ENCODE peak calls at places on chromosomes 7 and 10, in nine cellular contexts. A is hepatocyte; U is brain pericyte; N is SK-N-SH; K is stimulated activated CD4-positive, alpha-beta T cell treated with anti-CD3 and anti-CD28 coated beads, TNF-alpha, amount 100 ng/mL, for 1 hour; P is GDM1; W is HT-29; Q is T-helper 9 cell; S is psoas muscle. E is an unnamed sample.

GRCh38 chr10:3877092-3878000 is 92.3 kb upstream of the KLF6 start:
- DNase-seq in A (no peak), S (no peak), Q (no peak), W (no peak), U (no peak), K (no peak), P (no peak), N (no peak), E (no peak)

GRCh38 chr10:132697568-132698200 is 88.3 kb downstream of the NKX6-2 start:
- DNase-seq in W (no peak), P (no peak), S (no peak), A (no peak), U (no peak), K (no peak), Q (no peak), N (no peak), E (no peak)

GRCh38 chr10:110671788-110672579 is 27.8 kb downstream of the RBM20 start:
- DNase-seq in S (peak), K (no peak), A (peak), W (peak), Q (peak), U (no peak), P (peak), N (peak), E (peak)

GRCh38 chr7:142280263-142280662 is 22.4 kb upstream of the PRSS58 start:
- DNase-seq in W (no peak), K (no peak), S (no peak), U (no peak), P (no peak), N (no peak), A (no peak), Q (no peak), E (no peak)

GRCh38 chr7:31926991-31927584 is 143.1 kb downstream of the PDE1C start:
- DNase-seq in N (no peak), A (no peak), W (no peak), K (no peak), S (no peak), U (no peak), P (no peak), Q (no peak), E (no peak)

GRCh38 chr7:33591481-33591880 is 313.9 kb upstream of the BMPER start:
- DNase-seq in N (no peak), W (no peak), Q (no peak), K (no peak), P (no peak), S (no peak), U (no peak), A (no peak), E (no peak)

GRCh38 chr7:24604640-24605039 is 31.4 kb downstream of the PALS2 start:
- DNase-seq in S (no peak), A (no peak), Q (no peak), U (no peak), K (no peak), N (no peak), P (no peak), W (no peak), E (no peak)

GRCh38 chr7:147859486-147859885 is 731.1 kb upstream of the C7orf33 start:
- DNase-seq in Q (no peak), K (no peak), A (no peak), P (no peak), U (no peak), W (no peak), N (no peak), S (no peak), E (no peak)

GRCh38 chr7:147639037-147639436 is 951.5 kb upstream of the C7orf33 start:
- DNase-seq in K (no peak), P (no peak), Q (no peak), N (no peak), A (no peak), W (no peak), S (no peak), U (no peak), E (no peak)

GRCh38 chr7:46932656-46933424 is 649.1 kb downstream of the TNS3 start:
- DNase-seq in Q (no peak), K (no peak), W (peak), P (no peak), A (peak), U (peak), N (peak), S (no peak), E (peak)

GRCh38 chr7:113664867-113665266 is 253.9 kb downstream of the PPP1R3A start:
- DNase-seq in Q (no peak), N (no peak), K (no peak), W (no peak), S (no peak), P (no peak), U (no peak), A (no peak), E (no peak)

GRCh38 chr10:13347235-13348156 is 597 bp downstream of the SEPHS1 start:
- DNase-seq in P (peak), K (no peak), Q (peak), W (peak), N (peak), A (peak), S (peak), U (no peak), E (peak)

GRCh38 chr10:48343106-48343505 is 36.6 kb downstream of the MAPK8 start:
- DNase-seq in N (no peak), Q (no peak), K (no peak), P (no peak), A (no peak), U (no peak), W (no peak), S (no peak), E (peak)

GRCh38 chr7:21953766-21954165 is 8.1 kb upstream of the CDCA7L start:
- DNase-seq in U (no peak), W (no peak), P (no peak), Q (no peak), A (no peak), S (no peak), K (no peak), N (no peak), E (no peak)

GRCh38 chr7:79980376-79980775 is 154.3 kb upstream of the GNAI1 start:
- DNase-seq in P (no peak), K (no peak), A (no peak), U (no peak), S (no peak), W (no peak), N (no peak), Q (no peak), E (no peak)

GRCh38 chr10:110617455-110618162 is 26.5 kb upstream of the RBM20 start:
- DNase-seq in A (no peak), U (no peak), P (no peak), K (no peak), S (no peak), Q (no peak), W (no peak), N (no peak), E (peak)

GRCh38 chr7:39016609-39017008 is 38.9 kb downstream of the POU6F2 start:
- DNase-seq in A (peak), N (no peak), Q (no peak), P (no peak), W (peak), K (no peak), S (no peak), U (no peak), E (no peak)

GRCh38 chr7:148773344-148773743 is 74.6 kb downstream of the CUL1 start:
- DNase-seq in Q (no peak), K (no peak), P (peak), N (no peak), W (no peak), A (no peak), S (no peak), U (peak), E (no peak)

GRCh38 chr10:4242561-4243035 is 457.6 kb upstream of the KLF6 start:
- DNase-seq in N (no peak), U (peak), W (peak), S (no peak), A (no peak), P (no peak), Q (no peak), K (no peak), E (no peak)

GRCh38 chr7:64581929-64582894 is 19.3 kb upstream of the ZNF680 start:
- DNase-seq in A (no peak), W (no peak), K (no peak), P (no peak), S (no peak), N (no peak), Q (no peak), U (no peak), E (no peak)